ENCODE peak calls at places on chromosome 18, in five cellular contexts. One of them, this sample, is unnamed.

GRCh38 chr18:31965331-31965970 is 22.5 kb upstream of the TRAPPC8 start:
- DNase-seq in right atrium auricular region: no peak
- DNase-seq in GM12864: no peak
- DNase-seq in fibroblast of the aortic adventitia: no peak
- DNase-seq in AG04449: no peak
- DNase-seq in this sample: no peak

GRCh38 chr18:76978616-76979015 is 154.0 kb downstream of the MBP start:
- DNase-seq in right atrium auricular region: no peak
- DNase-seq in GM12864: no peak
- DNase-seq in fibroblast of the aortic adventitia: no peak
- DNase-seq in AG04449: no peak
- DNase-seq in this sample: no peak

GRCh38 chr18:52979888-52980287 is 639.9 kb downstream of the DCC start:
- DNase-seq in right atrium auricular region: no peak
- DNase-seq in GM12864: no peak
- DNase-seq in fibroblast of the aortic adventitia: no peak
- DNase-seq in AG04449: no peak
- DNase-seq in this sample: no peak

GRCh38 chr18:56233595-56233994 is 404.8 kb downstream of the TXNL1 start:
- DNase-seq in right atrium auricular region: no peak
- DNase-seq in GM12864: no peak
- DNase-seq in fibroblast of the aortic adventitia: peak
- DNase-seq in AG04449: peak
- DNase-seq in this sample: no peak

GRCh38 chr18:12088731-12089375 is 4.8 kb upstream of the ANKRD62 start:
- DNase-seq in right atrium auricular region: no peak
- DNase-seq in GM12864: no peak
- DNase-seq in fibroblast of the aortic adventitia: no peak
- DNase-seq in AG04449: no peak
- DNase-seq in this sample: no peak

GRCh38 chr18:29853126-29853525 is 1189.4 kb downstream of the DSC3 start:
- DNase-seq in right atrium auricular region: no peak
- DNase-seq in GM12864: no peak
- DNase-seq in fibroblast of the aortic adventitia: peak
- DNase-seq in AG04449: no peak
- DNase-seq in this sample: no peak

GRCh38 chr18:34740101-34740500 is 30.0 kb downstream of the DTNA start:
- DNase-seq in right atrium auricular region: no peak
- DNase-seq in GM12864: no peak
- DNase-seq in fibroblast of the aortic adventitia: no peak
- DNase-seq in AG04449: no peak
- DNase-seq in this sample: no peak

GRCh38 chr18:3058328-3059191 is 45.6 kb upstream of the LPIN2 start:
- DNase-seq in right atrium auricular region: peak
- DNase-seq in GM12864: no peak
- DNase-seq in fibroblast of the aortic adventitia: no peak
- DNase-seq in AG04449: no peak
- DNase-seq in this sample: no peak

GRCh38 chr18:22228930-22229329 is 59.5 kb downstream of the GATA6 start:
- DNase-seq in right atrium auricular region: no peak
- DNase-seq in GM12864: no peak
- DNase-seq in fibroblast of the aortic adventitia: no peak
- DNase-seq in AG04449: no peak
- DNase-seq in this sample: no peak

GRCh38 chr18:5556317-5556974 is 12.6 kb upstream of the EPB41L3 start:
- DNase-seq in right atrium auricular region: peak
- DNase-seq in GM12864: no peak
- DNase-seq in fibroblast of the aortic adventitia: peak
- DNase-seq in AG04449: no peak
- DNase-seq in this sample: no peak

GRCh38 chr18:11651899-11652298 is 37.2 kb upstream of the GNAL start:
- DNase-seq in right atrium auricular region: no peak
- DNase-seq in GM12864: no peak
- DNase-seq in fibroblast of the aortic adventitia: no peak
- DNase-seq in AG04449: no peak
- DNase-seq in this sample: no peak

GRCh38 chr18:56083097-56083865 is 495.3 kb upstream of the TCF4 start:
- DNase-seq in right atrium auricular region: no peak
- DNase-seq in GM12864: no peak
- DNase-seq in fibroblast of the aortic adventitia: peak
- DNase-seq in AG04449: no peak
- DNase-seq in this sample: no peak

GRCh38 chr18:63157293-63158011 is 162.1 kb downstream of the BCL2 start:
- DNase-seq in right atrium auricular region: no peak
- DNase-seq in GM12864: no peak
- DNase-seq in fibroblast of the aortic adventitia: no peak
- DNase-seq in AG04449: no peak
- DNase-seq in this sample: no peak

GRCh38 chr18:32372381-32373061 is 98.2 kb downstream of the GAREM1 start:
- DNase-seq in right atrium auricular region: no peak
- DNase-seq in GM12864: no peak
- DNase-seq in fibroblast of the aortic adventitia: peak
- DNase-seq in AG04449: no peak
- DNase-seq in this sample: no peak

GRCh38 chr18:21074336-21075323 is 37.0 kb downstream of the ROCK1 start:
- DNase-seq in right atrium auricular region: no peak
- DNase-seq in GM12864: no peak
- DNase-seq in fibroblast of the aortic adventitia: no peak
- DNase-seq in AG04449: no peak
- DNase-seq in this sample: peak

GRCh38 chr18:48929951-48930713 is 20.6 kb downstream of the SMAD7 start:
- DNase-seq in right atrium auricular region: no peak
- DNase-seq in GM12864: no peak
- DNase-seq in fibroblast of the aortic adventitia: peak
- DNase-seq in AG04449: no peak
- DNase-seq in this sample: no peak

GRCh38 chr18:64253900-64254299 is 105.0 kb upstream of the LINC00305 start:
- DNase-seq in right atrium auricular region: no peak
- DNase-seq in GM12864: no peak
- DNase-seq in fibroblast of the aortic adventitia: no peak
- DNase-seq in AG04449: no peak
- DNase-seq in this sample: no peak

DNA sequence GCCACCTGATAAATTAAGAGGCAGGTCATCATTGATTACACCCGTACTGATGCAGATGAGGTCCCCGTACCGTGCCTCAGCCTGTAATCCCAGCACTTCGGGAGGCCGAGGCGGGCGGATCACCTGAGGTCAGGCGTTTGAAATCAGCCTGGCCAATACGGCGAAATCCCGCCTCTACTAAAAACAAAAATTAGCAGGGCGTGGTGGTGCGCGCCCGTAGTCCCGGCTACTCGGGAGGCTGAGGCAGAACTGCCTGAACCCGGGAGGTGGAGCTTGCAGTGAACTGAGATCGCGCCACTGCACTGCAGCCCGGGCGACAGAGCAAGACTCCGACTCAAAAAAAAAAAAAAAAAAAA is 683 bp upstream of the ENOSF1 start:
- DNase-seq in right atrium auricular region: peak
- DNase-seq in GM12864: no peak
- DNase-seq in fibroblast of the aortic adventitia: no peak
- DNase-seq in AG04449: no peak
- DNase-seq in this sample: no peak
- H3K4me3 ChIP-seq in right atrium auricular region: no peak
- H3K4me3 ChIP-seq in GM12864: no peak
- H3K4me3 ChIP-seq in fibroblast of the aortic adventitia: peak
- H3K4me3 ChIP-seq in AG04449: no peak
- H3K4me3 ChIP-seq in this sample: no peak

DNA sequence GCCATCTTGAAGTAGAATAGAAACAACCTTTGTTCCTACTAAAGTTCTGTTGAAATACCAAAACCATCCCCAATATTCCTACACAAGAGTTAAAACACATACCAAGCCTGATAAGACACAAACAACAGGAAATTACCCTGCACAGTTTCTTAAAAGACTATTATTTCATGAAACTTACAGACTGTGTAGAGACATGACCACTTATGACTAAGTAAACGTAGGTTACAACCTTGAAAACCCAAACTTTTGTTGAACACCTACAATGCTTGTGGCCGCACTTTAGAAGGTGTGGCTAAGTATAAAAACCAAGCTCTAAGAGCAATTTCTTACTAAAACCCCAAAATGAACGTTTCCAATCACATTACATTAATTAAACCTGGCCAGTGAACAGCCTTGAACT is 2.0 kb downstream of the SMAD2 start:
- DNase-seq in right atrium auricular region: no peak
- DNase-seq in GM12864: no peak
- DNase-seq in fibroblast of the aortic adventitia: peak
- DNase-seq in AG04449: no peak
- DNase-seq in this sample: no peak
- H3K4me3 ChIP-seq in right atrium auricular region: no peak
- H3K4me3 ChIP-seq in GM12864: peak
- H3K4me3 ChIP-seq in fibroblast of the aortic adventitia: peak
- H3K4me3 ChIP-seq in AG04449: peak
- H3K4me3 ChIP-seq in this sample: peak

GRCh38 chr18:23357992-23358594 is 95.0 kb upstream of the RIOK3 start:
- DNase-seq in right atrium auricular region: peak
- DNase-seq in GM12864: no peak
- DNase-seq in fibroblast of the aortic adventitia: peak
- DNase-seq in AG04449: no peak
- DNase-seq in this sample: no peak
- H3K4me3 ChIP-seq in right atrium auricular region: no peak
- H3K4me3 ChIP-seq in GM12864: no peak
- H3K4me3 ChIP-seq in fibroblast of the aortic adventitia: no peak
- H3K4me3 ChIP-seq in AG04449: no peak
- H3K4me3 ChIP-seq in this sample: no peak

GRCh38 chr18:40017026-40017425 is 1938.0 kb upstream of the PIK3C3 start:
- DNase-seq in right atrium auricular region: no peak
- DNase-seq in GM12864: no peak
- DNase-seq in fibroblast of the aortic adventitia: no peak
- DNase-seq in AG04449: no peak
- DNase-seq in this sample: no peak

GRCh38 chr18:40016405-40016804 is 1938.6 kb upstream of the PIK3C3 start:
- DNase-seq in right atrium auricular region: no peak
- DNase-seq in GM12864: no peak
- DNase-seq in fibroblast of the aortic adventitia: no peak
- DNase-seq in AG04449: no peak
- DNase-seq in this sample: no peak

DNA sequence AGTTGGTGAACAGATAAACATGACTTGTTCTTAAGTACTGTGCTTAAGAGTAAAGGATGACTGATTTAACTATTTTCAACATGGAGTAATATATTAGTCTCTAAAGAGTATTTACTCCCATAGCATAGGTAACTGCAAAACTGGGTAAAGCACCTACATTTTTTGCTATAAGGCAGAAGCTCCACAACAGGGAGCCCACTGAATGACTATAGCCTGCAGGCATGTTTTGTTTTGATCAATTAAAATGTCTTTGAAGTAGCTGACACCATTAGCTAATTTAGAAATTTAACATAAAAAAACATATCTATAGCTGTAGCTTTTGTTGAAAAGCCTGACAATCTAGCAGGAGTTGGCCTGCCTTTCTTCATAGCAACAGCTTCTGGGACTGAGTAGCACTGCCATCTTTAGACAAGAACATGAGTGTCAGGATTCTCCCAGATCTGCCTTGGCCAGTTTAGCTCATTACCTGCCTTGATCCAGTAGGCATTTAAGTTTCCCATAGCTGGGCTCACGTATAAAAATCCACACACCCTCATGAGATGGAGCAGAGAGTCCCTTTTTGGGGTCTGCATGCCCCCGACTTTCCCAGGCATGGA is 1935.1 kb upstream of the PIK3C3 start:
- DNase-seq in right atrium auricular region: no peak
- DNase-seq in GM12864: no peak
- DNase-seq in fibroblast of the aortic adventitia: no peak
- DNase-seq in AG04449: no peak
- DNase-seq in this sample: no peak
- H3K4me3 ChIP-seq in right atrium auricular region: no peak
- H3K4me3 ChIP-seq in GM12864: no peak
- H3K4me3 ChIP-seq in fibroblast of the aortic adventitia: no peak
- H3K4me3 ChIP-seq in AG04449: no peak
- H3K4me3 ChIP-seq in this sample: no peak

DNA sequence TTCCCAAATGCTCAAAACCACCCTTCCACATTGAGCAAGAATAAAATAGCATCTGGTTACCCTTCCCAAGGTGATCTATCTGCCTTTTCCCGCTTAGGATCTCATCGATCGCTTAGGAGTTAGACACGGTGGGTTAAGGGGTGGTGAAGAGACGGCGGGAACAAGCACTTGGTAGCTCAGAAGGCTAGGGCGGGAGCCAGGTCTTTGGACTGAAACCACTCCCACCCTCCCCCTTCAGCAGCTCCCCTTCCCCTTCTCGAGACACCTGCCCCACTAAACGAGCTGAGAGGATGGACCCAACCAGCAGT is 513 bp downstream of the THOC1 start:
- DNase-seq in right atrium auricular region: no peak
- DNase-seq in GM12864: peak
- DNase-seq in fibroblast of the aortic adventitia: peak
- DNase-seq in AG04449: no peak
- DNase-seq in this sample: peak
- H3K4me3 ChIP-seq in right atrium auricular region: peak
- H3K4me3 ChIP-seq in GM12864: peak
- H3K4me3 ChIP-seq in fibroblast of the aortic adventitia: peak
- H3K4me3 ChIP-seq in AG04449: peak
- H3K4me3 ChIP-seq in this sample: peak

GRCh38 chr18:78971511-78972245 is 7.9 kb upstream of the SALL3 start:
- DNase-seq in right atrium auricular region: no peak
- DNase-seq in GM12864: no peak
- DNase-seq in fibroblast of the aortic adventitia: no peak
- DNase-seq in AG04449: no peak
- DNase-seq in this sample: no peak
- H3K4me3 ChIP-seq in right atrium auricular region: no peak
- H3K4me3 ChIP-seq in GM12864: no peak
- H3K4me3 ChIP-seq in fibroblast of the aortic adventitia: no peak
- H3K4me3 ChIP-seq in AG04449: no peak
- H3K4me3 ChIP-seq in this sample: no peak

This sample was measured in Jurkat, Clone E6-1.